ENCODE peak calls at places on chromosomes 5 and 9, in ten cellular contexts. K is HuH-7.5; B is GM18507; A is glutamatergic neuron; S is MV-4-11; U is sciatic nerve; O is DMS153; F is HuH-7; R is CD4-positive, alpha-beta T cell; H is choroid plexus epithelial cell. D is an unnamed sample.

GRCh38 chr9:127158995-127159801 is 36.8 kb upstream of the ANGPTL2 start:
- DNase-seq in K (peak), B (no peak), A (peak), S (peak), U (no peak), O (no peak), F (no peak), R (no peak), H (peak), D (no peak)

GRCh38 chr5:136133416-136134383 is 1.1 kb downstream of the SMAD5 start:
- DNase-seq in K (peak), B (no peak), A (peak), S (peak), U (peak), O (no peak), F (no peak), R (no peak), H (peak), D (peak)

GRCh38 chr5:96228449-96228848 is 204.6 kb downstream of the PCSK1 start:
- DNase-seq in K (no peak), B (no peak), A (no peak), S (no peak), U (no peak), O (no peak), F (no peak), R (no peak), H (no peak), D (no peak)

GRCh38 chr5:99807346-99807745 is 727.8 kb upstream of the FAM174A start:
- DNase-seq in K (no peak), B (no peak), A (no peak), S (no peak), U (no peak), O (no peak), F (no peak), R (no peak), H (no peak), D (no peak)

GRCh38 chr9:69809304-69809863 is 11.2 kb upstream of the CFAP95 start:
- DNase-seq in K (no peak), B (no peak), A (no peak), S (peak), U (no peak), O (no peak), F (peak), R (peak), H (peak), D (peak)

GRCh38 chr5:157115012-157115411 is 6.2 kb upstream of the HAVCR2 start:
- DNase-seq in K (no peak), B (no peak), A (no peak), S (no peak), U (no peak), O (no peak), F (no peak), R (no peak), H (no peak), D (no peak)

GRCh38 chr5:14173419-14174234 is 30.5 kb downstream of the TRIO start:
- DNase-seq in K (no peak), B (no peak), A (no peak), S (no peak), U (no peak), O (no peak), F (no peak), R (no peak), H (peak), D (no peak)

GRCh38 chr9:130200038-130200979 is 28.1 kb downstream of the NCS1 start:
- DNase-seq in K (no peak), B (no peak), A (peak), S (no peak), U (no peak), O (no peak), F (no peak), R (no peak), H (no peak), D (no peak)

GRCh38 chr5:39387293-39387692 is 23.0 kb upstream of the C9 start:
- DNase-seq in K (no peak), B (no peak), A (no peak), S (no peak), U (no peak), O (no peak), F (no peak), R (no peak), H (no peak), D (no peak)

GRCh38 chr9:113807173-113808061 is 68.7 kb upstream of the ZNF618 start:
- DNase-seq in K (peak), B (peak), A (peak), S (peak), U (no peak), O (peak), F (peak), R (no peak), H (peak), D (peak)

GRCh38 chr5:56155085-56155484 is 78.0 kb downstream of the ANKRD55 start:
- DNase-seq in K (no peak), B (no peak), A (no peak), S (peak), U (no peak), O (no peak), F (no peak), R (peak), H (peak), D (peak)

GRCh38 chr5:133754575-133755169 is 142.3 kb upstream of the FSTL4 start:
- DNase-seq in K (peak), B (peak), A (peak), S (peak), U (no peak), O (no peak), F (peak), R (no peak), H (peak), D (peak)

GRCh38 chr5:146986469-146986868 is 107.9 kb upstream of the PPP2R2B start:
- DNase-seq in K (no peak), B (no peak), A (no peak), S (no peak), U (no peak), O (no peak), F (no peak), R (no peak), H (no peak), D (no peak)

D was measured in Kasumi-1.